ENCODE peak calls at places on chromosomes 7 and 10, in seven cellular contexts. J, Y, W, R, N, F and O are unnamed samples.

GRCh38 chr7:30478349-30479228 is at the start of gene NOD1:
- DNase-seq in J (peak; percentile 66), Y (peak; percentile 67), W (peak; percentile 91), R (peak; percentile 96), N (peak; percentile 78), F (peak; percentile 44), O (peak; percentile 87)

GRCh38 chr7:135207739-135208416 is 3.4 kb downstream of the WDR91 start:
- DNase-seq in J (no peak), Y (no peak), W (no peak), R (no peak), N (no peak), F (no peak), O (no peak)

GRCh38 chr10:48458662-48459048 is 146.2 kb downstream of the ARHGAP22 start:
- DNase-seq in J (no peak), Y (no peak), W (no peak), R (no peak), N (no peak), F (no peak), O (no peak)

GRCh38 chr10:22320591-22321155 is at the start of gene BMI1:
- DNase-seq in J (peak; percentile 72), Y (peak; percentile 55), W (peak; percentile 90), R (peak; percentile 95), N (peak; percentile 77), F (no peak), O (peak; percentile 90)

GRCh38 chr10:93754761-93755160 is 3.0 kb upstream of the LGI1 start:
- DNase-seq in J (no peak), Y (no peak), W (no peak), R (no peak), N (no peak), F (no peak), O (no peak)

GRCh38 chr7:42624471-42624870 is 287.4 kb downstream of the C7orf25 start:
- DNase-seq in J (no peak), Y (no peak), W (no peak), R (no peak), N (peak; percentile 43), F (no peak), O (no peak)

GRCh38 chr7:11760372-11760771 is 71.6 kb downstream of the THSD7A start:
- DNase-seq in J (no peak), Y (no peak), W (peak; percentile 13), R (peak; percentile 64), N (no peak), F (no peak), O (peak; percentile 57)

GRCh38 chr10:46091080-46091833 is 45.2 kb upstream of the MSMB start:
- DNase-seq in J (peak; percentile 69), Y (peak; percentile 72), W (no peak), R (no peak), N (no peak), F (no peak), O (no peak)

GRCh38 chr7:83677180-83677866 is 28.4 kb upstream of the SEMA3E start:
- DNase-seq in J (no peak), Y (no peak), W (peak; percentile 74), R (peak; percentile 24), N (peak; percentile 98), F (peak; percentile 92), O (no peak)

GRCh38 chr7:17038160-17038782 is 156.5 kb upstream of the AGR3 start:
- DNase-seq in J (no peak), Y (no peak), W (no peak), R (no peak), N (no peak), F (no peak), O (no peak)

GRCh38 chr10:74104996-74105395 is 45.6 kb downstream of the AP3M1 start:
- DNase-seq in J (no peak), Y (no peak), W (no peak), R (no peak), N (no peak), F (no peak), O (no peak)

GRCh38 chr7:129166745-129167144 is 21.7 kb upstream of the SMO start:
- DNase-seq in J (no peak), Y (peak; percentile 41), W (no peak), R (no peak), N (no peak), F (no peak), O (no peak)

GRCh38 chr7:150717821-150718420 is 1.5 kb downstream of the GIMAP1 start:
- DNase-seq in J (no peak), Y (no peak), W (no peak), R (no peak), N (no peak), F (no peak), O (no peak)
- H3K4me3 ChIP-seq in J (no peak overlapping the region), Y (no peak overlapping the region), W (no peak overlapping the region), R (no peak overlapping the region), N (no peak overlapping the region), F (no peak overlapping the region), O (no peak overlapping the region)

GRCh38 chr10:29610876-29611647 is 23.7 kb downstream of the SVIL start:
- DNase-seq in J (no peak), Y (no peak), W (no peak), R (no peak), N (no peak), F (no peak), O (no peak)

GRCh38 chr10:29607576-29607975 is 27.2 kb downstream of the SVIL start:
- DNase-seq in J (no peak), Y (no peak), W (no peak), R (no peak), N (no peak), F (no peak), O (no peak)

GRCh38 chr10:29609696-29610095 is 25.1 kb downstream of the SVIL start:
- DNase-seq in J (no peak), Y (no peak), W (no peak), R (no peak), N (no peak), F (no peak), O (no peak)

GRCh38 chr10:29608476-29609301 is 26.1 kb downstream of the SVIL start:
- DNase-seq in J (no peak), Y (no peak), W (no peak), R (no peak), N (no peak), F (no peak), O (no peak)

GRCh38 chr10:29608062-29608461 is 26.7 kb downstream of the SVIL start:
- DNase-seq in J (no peak), Y (no peak), W (no peak), R (no peak), N (no peak), F (no peak), O (no peak)
- H2AFZ ChIP-seq in J (no peak overlapping the region), Y (no peak overlapping the region), W (no peak overlapping the region), R (no peak overlapping the region), N (no peak overlapping the region), F (no peak overlapping the region), O (no peak overlapping the region)

GRCh38 chr7:100563809-100564400 is 9.8 kb downstream of the SAP25 start:
- DNase-seq in J (peak; percentile 68), Y (peak; percentile 75), W (peak; percentile 85), R (peak; percentile 95), N (peak; percentile 68), F (no peak), O (peak; percentile 81)
- TF ChIP-seq EZH2phosphoT487 in J (no peak), Y (no peak), W (no peak), R (no peak), N (no peak), F (no peak), O (no peak)

DNA sequence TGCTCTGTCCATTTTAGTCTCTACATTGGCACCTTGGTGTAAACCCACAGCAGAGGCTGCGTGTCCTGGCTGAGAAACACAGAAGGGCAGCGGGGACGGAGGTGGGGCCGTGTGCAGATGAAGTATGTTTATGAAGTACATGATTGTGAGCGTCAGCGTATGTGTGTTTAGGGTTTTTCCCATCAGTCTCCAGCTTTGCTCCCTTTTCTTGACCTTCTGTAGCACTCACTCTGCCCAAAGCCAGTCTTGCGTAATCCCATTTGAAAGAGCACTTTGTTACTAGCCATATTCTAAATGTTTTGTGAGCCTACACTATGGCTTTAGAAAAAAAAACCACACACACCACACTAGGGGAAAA is 750.8 kb upstream of the SORCS1 start:
- DNase-seq in J (no peak), Y (no peak), W (peak; percentile 41), R (no peak), N (peak; percentile 19), F (no peak), O (peak; percentile 34)
- H3K4me3 ChIP-seq in J (no peak overlapping the region), Y (no peak overlapping the region), W (peak overlapping the region; percentile 89), R (peak overlapping the region; percentile 57), N (peak overlapping the region; percentile 59), F (no peak overlapping the region), O (peak overlapping the region; percentile 63)

GRCh38 chr10:36493511-36493880 is 631.9 kb upstream of the ANKRD30A start:
- DNase-seq in J (no peak), Y (no peak), W (no peak), R (no peak), N (peak; percentile 97), F (no peak), O (no peak)

GRCh38 chr10:36488579-36488978 is 636.8 kb upstream of the ANKRD30A start:
- DNase-seq in J (no peak), Y (no peak), W (no peak), R (no peak), N (no peak), F (no peak), O (no peak)

GRCh38 chr10:36489181-36489927 is 636.0 kb upstream of the ANKRD30A start:
- DNase-seq in J (no peak), Y (no peak), W (no peak), R (no peak), N (no peak), F (no peak), O (no peak)

GRCh38 chr10:36492590-36493510 is 632.5 kb upstream of the ANKRD30A start:
- DNase-seq in J (no peak), Y (no peak), W (no peak), R (no peak), N (peak; percentile 99), F (no peak), O (no peak)

GRCh38 chr10:36489928-36490279 is 635.5 kb upstream of the ANKRD30A start:
- DNase-seq in J (no peak), Y (no peak), W (no peak), R (no peak), N (peak; percentile 96), F (no peak), O (no peak)
- H2AFZ ChIP-seq in J (no peak overlapping the region), Y (no peak overlapping the region), W (no peak overlapping the region), R (peak overlapping the region; percentile 58), N (peak overlapping the region; percentile 18), F (no peak overlapping the region), O (no peak overlapping the region)

GRCh38 chr7:65951837-65952578 is 30.0 kb downstream of the GUSB start:
- DNase-seq in J (no peak), Y (no peak), W (no peak), R (no peak), N (peak; percentile 53), F (no peak), O (no peak)

DNA sequence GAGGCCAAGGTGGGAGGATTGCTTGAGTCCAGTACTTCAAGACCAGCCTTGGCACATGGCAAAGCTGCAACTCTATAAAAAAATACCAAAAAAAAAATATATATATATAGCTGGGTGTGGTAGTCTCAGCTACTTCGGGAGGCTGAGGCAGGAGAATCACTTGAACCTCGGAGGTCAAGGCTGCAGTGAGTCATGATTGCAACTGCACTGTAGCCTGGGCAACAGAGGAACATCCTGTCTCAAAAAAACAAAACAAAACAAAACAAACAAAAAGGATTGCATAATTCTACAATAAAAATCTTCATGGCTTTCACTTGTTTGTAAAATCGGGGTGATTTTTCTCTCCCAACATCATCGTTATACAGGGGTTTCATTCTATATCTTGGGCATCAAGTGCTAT is 35.1 kb downstream of the GUSB start:
- DNase-seq in J (no peak), Y (no peak), W (no peak), R (no peak), N (peak; percentile 56), F (no peak), O (no peak)
- TF ChIP-seq EZH2phosphoT487 in J (no peak), Y (no peak), W (no peak), R (no peak), N (no peak), F (no peak), O (no peak)